ENCODE peak calls at places on chromosomes 13 and 19, in ten cellular contexts. B is transverse colon, O is breast epithelium, T is endothelial cell of umbilical vein, R is K562, E is H1, Y is spleen, G is stomach, Z is HCT116, M is suprapubic skin. P is an unnamed sample.

GRCh38 chr19:38047641-38048040 is 140.6 kb downstream of the SIPA1L3 start:
- DNase-seq in B (no peak), O (no peak), T (no peak), R (no peak), E (no peak), Y (no peak), G (no peak), Z (no peak), M (no peak), P (no peak)

GRCh38 chr13:32657309-32657708 is 71.1 kb downstream of the PDS5B start:
- DNase-seq in B (no peak), O (no peak), T (no peak), R (no peak), E (no peak), Y (no peak), G (no peak), Z (no peak), M (no peak), P (no peak)

GRCh38 chr13:98267080-98267912 is 90.2 kb upstream of the RNF113B start:
- DNase-seq in B (peak), O (no peak), T (peak), R (no peak), E (no peak), Y (no peak), G (peak), Z (no peak), M (no peak), P (no peak)

GRCh38 chr19:15093001-15093400 is 11.0 kb downstream of the OR1I1 start:
- DNase-seq in B (no peak), O (no peak), T (no peak), R (no peak), E (no peak), Y (no peak), G (no peak), Z (no peak), M (no peak), P (no peak)

GRCh38 chr13:43805071-43805468 is 18.3 kb upstream of the ENOX1 start:
- DNase-seq in B (no peak), O (no peak), T (peak), R (no peak), E (no peak), Y (no peak), G (no peak), Z (peak), M (no peak), P (peak)

GRCh38 chr13:59690857-59691500 is 472.7 kb downstream of the DIAPH3 start:
- DNase-seq in B (no peak), O (no peak), T (no peak), R (no peak), E (no peak), Y (no peak), G (no peak), Z (no peak), M (no peak), P (no peak)

GRCh38 chr13:49652691-49653305 is 24.5 kb downstream of the ARL11 start:
- DNase-seq in B (peak), O (no peak), T (peak), R (peak), E (no peak), Y (no peak), G (peak), Z (peak), M (no peak), P (peak)

GRCh38 chr13:64471916-64472315 is 2758.2 kb downstream of the PCDH9 start:
- DNase-seq in B (no peak), O (no peak), T (peak), R (no peak), E (no peak), Y (no peak), G (no peak), Z (peak), M (no peak), P (no peak)

GRCh38 chr19:47405197-47405550 is 14.2 kb downstream of the MEIS3 start:
- DNase-seq in B (no peak), O (no peak), T (no peak), R (no peak), E (no peak), Y (no peak), G (no peak), Z (no peak), M (no peak), P (no peak)

GRCh38 chr13:108595416-108596257 is 33.8 kb upstream of the MYO16 start:
- DNase-seq in B (no peak), O (no peak), T (no peak), R (no peak), E (no peak), Y (no peak), G (no peak), Z (no peak), M (no peak), P (no peak)

GRCh38 chr19:51501594-51502263 is at the start of gene SIGLEC12:
- DNase-seq in B (peak), O (no peak), T (no peak), R (no peak), E (no peak), Y (peak), G (no peak), Z (no peak), M (no peak), P (no peak)

GRCh38 chr19:28168557-28168956 is 1044.4 kb downstream of the UQCRFS1 start:
- DNase-seq in B (no peak), O (no peak), T (no peak), R (no peak), E (peak), Y (no peak), G (no peak), Z (no peak), M (no peak), P (no peak)

GRCh38 chr13:45167611-45168554 is 33.0 kb downstream of the KCTD4 start:
- DNase-seq in B (peak), O (peak), T (no peak), R (no peak), E (no peak), Y (no peak), G (peak), Z (peak), M (no peak), P (peak)

GRCh38 chr13:93307651-93308050 is 81.0 kb downstream of the GPC6 start:
- DNase-seq in B (no peak), O (no peak), T (no peak), R (no peak), E (no peak), Y (no peak), G (no peak), Z (no peak), M (no peak), P (no peak)

GRCh38 chr19:38337360-38337653 is 1.7 kb downstream of the CATSPERG start:
- DNase-seq in B (no peak), O (no peak), T (no peak), R (no peak), E (no peak), Y (no peak), G (no peak), Z (no peak), M (no peak), P (no peak)

GRCh38 chr13:97719759-97720158 is 233.7 kb upstream of the IPO5 start:
- DNase-seq in B (no peak), O (no peak), T (no peak), R (no peak), E (no peak), Y (no peak), G (no peak), Z (no peak), M (no peak), P (no peak)

GRCh38 chr13:49399801-49400472 is 43.9 kb downstream of the CAB39L start:
- DNase-seq in B (no peak), O (no peak), T (no peak), R (no peak), E (no peak), Y (no peak), G (no peak), Z (no peak), M (no peak), P (peak)

GRCh38 chr13:97114696-97115095 is 107.4 kb upstream of the MBNL2 start:
- DNase-seq in B (no peak), O (no peak), T (no peak), R (no peak), E (no peak), Y (no peak), G (no peak), Z (no peak), M (no peak), P (no peak)

GRCh38 chr13:28710161-28710560 is 8.6 kb downstream of the SLC46A3 start:
- DNase-seq in B (peak), O (no peak), T (no peak), R (no peak), E (no peak), Y (no peak), G (no peak), Z (no peak), M (no peak), P (no peak)

GRCh38 chr13:95552539-95553270 is at the start of gene CLDN10:
- DNase-seq in B (no peak), O (no peak), T (no peak), R (peak), E (peak), Y (peak), G (no peak), Z (no peak), M (no peak), P (no peak)

GRCh38 chr19:3370214-3370720 is 3.9 kb downstream of the NFIC start:
- DNase-seq in B (no peak), O (no peak), T (no peak), R (no peak), E (no peak), Y (no peak), G (no peak), Z (no peak), M (no peak), P (no peak)

GRCh38 chr13:95627590-95627989 is 16.9 kb downstream of the DZIP1 start:
- DNase-seq in B (no peak), O (no peak), T (no peak), R (no peak), E (no peak), Y (no peak), G (no peak), Z (no peak), M (no peak), P (no peak)

GRCh38 chr19:53102186-53102585 is 1.0 kb downstream of the ZNF160 start:
- DNase-seq in B (no peak), O (no peak), T (no peak), R (peak), E (no peak), Y (no peak), G (no peak), Z (no peak), M (no peak), P (no peak)

GRCh38 chr13:23378009-23378632 is 55.4 kb downstream of the SACS start:
- DNase-seq in B (peak), O (no peak), T (peak), R (no peak), E (no peak), Y (no peak), G (no peak), Z (no peak), M (no peak), P (no peak)

GRCh38 chr13:20503088-20504083 is 22.3 kb downstream of the CRYL1 start:
- DNase-seq in B (no peak), O (no peak), T (no peak), R (no peak), E (no peak), Y (no peak), G (no peak), Z (no peak), M (no peak), P (no peak)

GRCh38 chr13:41428155-41428554 is 29.2 kb upstream of the RGCC start:
- DNase-seq in B (no peak), O (no peak), T (no peak), R (no peak), E (no peak), Y (peak), G (no peak), Z (no peak), M (no peak), P (no peak)

GRCh38 chr13:33260168-33261098 is 25.1 kb downstream of the STARD13 start:
- DNase-seq in B (no peak), O (no peak), T (no peak), R (no peak), E (no peak), Y (no peak), G (no peak), Z (peak), M (no peak), P (no peak)

GRCh38 chr13:51697855-51698254 is 106.1 kb downstream of the DHRS12 start:
- DNase-seq in B (no peak), O (no peak), T (no peak), R (no peak), E (no peak), Y (no peak), G (no peak), Z (no peak), M (no peak), P (no peak)

GRCh38 chr19:54196514-54196913 is 4.1 kb upstream of the RPS9 start:
- DNase-seq in B (no peak), O (no peak), T (no peak), R (no peak), E (no peak), Y (peak), G (no peak), Z (no peak), M (no peak), P (no peak)

GRCh38 chr19:43606569-43607229 is 5.2 kb upstream of the SRRM5 start:
- DNase-seq in B (no peak), O (peak), T (no peak), R (no peak), E (no peak), Y (no peak), G (no peak), Z (no peak), M (no peak), P (peak)

DNA sequence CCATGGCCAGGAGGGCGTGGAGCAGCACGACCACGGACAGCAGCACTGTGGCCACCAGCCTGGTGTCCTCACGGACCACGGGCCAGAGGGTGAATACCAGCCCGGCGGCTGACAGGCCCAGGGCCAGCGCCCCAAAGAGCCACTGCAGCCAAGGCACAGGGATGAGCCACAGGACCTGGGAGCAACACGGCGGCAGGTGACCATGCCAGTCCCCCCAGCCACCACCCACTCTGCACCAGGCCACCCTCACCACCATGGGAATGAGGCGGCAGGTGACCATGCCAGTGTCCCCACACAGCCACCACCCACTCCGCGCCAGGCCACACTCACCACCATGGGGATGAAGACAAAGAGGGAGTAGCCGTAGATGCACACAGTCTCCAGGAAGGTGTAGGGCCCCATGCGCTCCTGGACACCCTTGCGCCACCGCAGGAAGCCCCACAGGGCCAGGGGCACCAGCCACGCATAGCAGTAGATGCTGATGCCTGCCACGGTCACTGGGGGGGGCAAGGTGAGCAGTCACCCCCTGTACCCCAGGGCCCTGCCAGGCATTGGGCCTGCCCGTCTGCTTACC is 4.8 kb downstream of the YIPF2 start:
- DNase-seq in B (no peak), O (no peak), T (no peak), R (no peak), E (no peak), Y (no peak), G (no peak), Z (no peak), M (no peak), P (no peak)
- TF ChIP-seq POLR2A in B (no peak), O (no peak), T (no peak), R (no peak), E (no peak), Y (no peak), G (no peak), Z (no peak), M (no peak), P (no peak)

DNA sequence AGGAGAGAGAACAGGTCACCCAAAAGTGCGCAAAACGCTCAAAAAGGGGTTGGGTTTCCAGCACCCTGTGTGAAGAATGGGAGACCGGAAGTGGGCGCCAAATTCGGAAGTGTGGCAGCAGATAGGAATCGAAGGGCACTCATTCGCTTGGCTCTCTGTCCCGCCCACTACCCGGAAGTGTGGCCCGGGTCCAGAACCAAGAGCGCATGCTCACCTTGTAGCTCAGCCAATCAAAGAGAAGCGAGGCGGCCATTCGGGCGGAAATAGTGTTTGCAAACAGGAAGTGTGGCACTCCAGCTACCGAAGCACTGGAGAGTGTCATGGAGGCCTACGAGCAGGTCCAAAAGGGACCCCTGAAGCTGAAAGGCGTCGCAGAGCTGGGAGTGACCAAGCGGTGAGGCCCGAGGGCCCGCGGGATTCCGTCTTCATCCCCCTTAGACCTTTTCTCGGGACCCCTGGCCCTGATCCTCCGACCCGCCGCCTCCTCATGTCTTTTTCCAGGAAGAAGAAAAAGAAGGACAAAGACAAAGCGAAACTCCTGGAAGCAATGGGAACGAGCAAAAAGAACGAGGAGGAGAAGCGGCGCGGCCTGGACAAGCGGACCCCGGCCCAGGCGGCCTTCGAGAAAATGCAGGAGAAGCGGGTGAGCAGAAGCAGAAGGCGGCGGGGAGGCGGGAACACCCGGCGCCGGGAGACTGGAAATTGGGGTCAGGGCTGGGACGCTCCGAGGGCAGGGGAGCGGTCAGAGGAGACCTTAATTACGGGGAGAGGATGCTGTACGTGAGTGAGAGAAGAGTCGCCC is at the start of gene FAM32A:
- DNase-seq in B (peak), O (peak), T (peak), R (peak), E (peak), Y (peak), G (peak), Z (peak), M (peak), P (peak)
- TF ChIP-seq POLR2AphosphoS5 in B (peak), O (peak), T (peak), R (peak), E (peak), Y (peak), G (peak), Z (peak), M (no peak), P (peak)

DNA sequence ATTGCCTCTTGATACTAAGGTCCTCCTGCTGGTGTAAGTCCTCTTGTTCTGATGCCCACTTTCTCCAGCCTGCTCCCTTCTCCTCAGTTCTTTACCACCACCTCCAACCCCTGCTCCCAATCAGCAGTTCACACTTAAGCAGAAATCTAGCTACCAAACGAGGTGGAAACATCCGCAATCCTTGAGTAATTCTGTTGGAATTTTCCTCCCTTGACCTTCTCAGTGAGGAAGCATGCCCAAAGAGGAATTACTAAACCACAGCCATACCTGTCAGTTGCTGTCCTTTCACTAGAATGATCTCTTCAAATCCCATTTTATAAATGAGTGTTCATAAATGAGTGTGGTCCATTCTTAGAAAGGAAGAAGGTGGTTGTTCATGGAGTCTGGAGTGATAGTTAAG is 289.9 kb downstream of the DACH1 start:
- DNase-seq in B (no peak), O (no peak), T (no peak), R (no peak), E (no peak), Y (no peak), G (no peak), Z (no peak), M (no peak), P (no peak)
- TF ChIP-seq CTCF in B (no peak), O (no peak), T (no peak), R (no peak), E (no peak), Y (no peak), G (no peak), Z (no peak), M (no peak), P (no peak)

GRCh38 chr19:48424694-48425219 is 21.0 kb upstream of the GRWD1 start:
- DNase-seq in B (no peak), O (no peak), T (peak), R (peak), E (no peak), Y (no peak), G (no peak), Z (no peak), M (no peak), P (no peak)
- TF ChIP-seq POLR2A in B (no peak), O (no peak), T (peak), R (peak), E (no peak), Y (no peak), G (no peak), Z (no peak), M (no peak), P (no peak)

GRCh38 chr19:20051841-20052768 is 12.8 kb upstream of the ZNF682 start:
- DNase-seq in B (peak), O (peak), T (peak), R (no peak), E (peak), Y (peak), G (peak), Z (no peak), M (peak), P (peak)
- TF ChIP-seq POLR2AphosphoS5 in B (peak), O (peak), T (no peak), R (no peak), E (peak), Y (peak), G (peak), Z (no peak), M (no peak), P (peak)